ENCODE peak calls at places on chromosomes 16 and 17, in four cellular contexts. Y is mammary epithelial cell, P is neuronal stem cell, W is pancreas. M is an unnamed sample.

GRCh38 chr17:50660042-50660886 is 25.6 kb downstream of the ABCC3 start:
- DNase-seq in W (no peak), Y (no peak), P (no peak), M (no peak)

GRCh38 chr17:16491131-16491702 is 776 bp downstream of the LRRC75A start:
- DNase-seq in P (no peak), Y (no peak), W (no peak), M (no peak)

GRCh38 chr17:48352630-48353029 is 77.4 kb downstream of the SKAP1 start:
- DNase-seq in P (no peak), W (no peak), Y (peak; percentile 32), M (no peak)

GRCh38 chr17:45221081-45221996 is at the start of gene FMNL1:
- DNase-seq in P (no peak), Y (no peak), W (no peak), M (no peak)

GRCh38 chr17:15456972-15457722 is 10.3 kb downstream of the CDRT4 start:
- DNase-seq in Y (no peak), P (no peak), W (no peak), M (no peak)

GRCh38 chr16:58862334-58863024 is 128.4 kb upstream of the GOT2 start:
- DNase-seq in P (no peak), Y (no peak), W (no peak), M (no peak)

GRCh38 chr16:87854053-87854906 is 15.0 kb downstream of the SLC7A5 start:
- DNase-seq in Y (peak; percentile 87), P (no peak), W (no peak), M (peak; percentile 46)

GRCh38 chr17:49108318-49108717 is 24.3 kb upstream of the B4GALNT2 start:
- DNase-seq in P (no peak), Y (peak; percentile 37), W (peak; percentile 20), M (no peak)

GRCh38 chr17:47279062-47279801 is 25.6 kb downstream of the ITGB3 start:
- DNase-seq in Y (peak; percentile 99), W (no peak), P (no peak), M (no peak)

GRCh38 chr17:9237661-9238301 is 216.5 kb downstream of the NTN1 start:
- DNase-seq in Y (no peak), W (no peak), P (peak; percentile 68), M (no peak)

GRCh38 chr17:34665803-34666763 is 86.7 kb downstream of the TMEM132E start:
- DNase-seq in Y (no peak), W (no peak), P (no peak), M (no peak)

GRCh38 chr17:72192409-72193192 is 71.8 kb downstream of the SOX9 start:
- DNase-seq in Y (peak; percentile 72), P (no peak), W (no peak), M (peak; percentile 22)

GRCh38 chr17:17424552-17424951 is 52.2 kb upstream of the MED9 start:
- DNase-seq in P (no peak), Y (no peak), W (no peak), M (no peak)

GRCh38 chr17:81419886-81420768 is 24.9 kb downstream of the BAHCC1 start:
- DNase-seq in P (no peak), Y (no peak), W (no peak), M (no peak)

GRCh38 chr17:72614871-72615626 is 477.4 kb downstream of the SLC39A11 start:
- DNase-seq in Y (peak; percentile 94), P (peak; percentile 18), W (peak; percentile 55), M (peak; percentile 71)

GRCh38 chr16:58614212-58614611 is 15.4 kb downstream of the CNOT1 start:
- DNase-seq in Y (peak; percentile 79), W (no peak), P (no peak), M (no peak)

GRCh38 chr17:81842725-81843504 is 8.1 kb upstream of the PPP1R27 start:
- DNase-seq in Y (peak; percentile 48), P (no peak), W (no peak), M (no peak)

GRCh38 chr16:17566656-17567450 is 96.1 kb upstream of the XYLT1 start:
- DNase-seq in Y (no peak), W (no peak), P (no peak), M (no peak)

GRCh38 chr16:17566075-17566474 is 95.3 kb upstream of the XYLT1 start:
- DNase-seq in P (no peak), W (no peak), Y (peak; percentile 76), M (peak; percentile 52)

GRCh38 chr16:17563340-17563739 is 92.6 kb upstream of the XYLT1 start:
- DNase-seq in P (no peak), Y (no peak), W (no peak), M (no peak)

GRCh38 chr16:17565605-17566004 is 94.8 kb upstream of the XYLT1 start:
- DNase-seq in Y (no peak), W (no peak), P (no peak), M (no peak)

GRCh38 chr16:17564856-17565255 is 94.1 kb upstream of the XYLT1 start:
- DNase-seq in Y (no peak), W (no peak), P (no peak), M (no peak)
- H3K27ac ChIP-seq in Y (no peak overlapping the region), W (no peak overlapping the region), P (no peak overlapping the region), M (no peak overlapping the region)

DNA sequence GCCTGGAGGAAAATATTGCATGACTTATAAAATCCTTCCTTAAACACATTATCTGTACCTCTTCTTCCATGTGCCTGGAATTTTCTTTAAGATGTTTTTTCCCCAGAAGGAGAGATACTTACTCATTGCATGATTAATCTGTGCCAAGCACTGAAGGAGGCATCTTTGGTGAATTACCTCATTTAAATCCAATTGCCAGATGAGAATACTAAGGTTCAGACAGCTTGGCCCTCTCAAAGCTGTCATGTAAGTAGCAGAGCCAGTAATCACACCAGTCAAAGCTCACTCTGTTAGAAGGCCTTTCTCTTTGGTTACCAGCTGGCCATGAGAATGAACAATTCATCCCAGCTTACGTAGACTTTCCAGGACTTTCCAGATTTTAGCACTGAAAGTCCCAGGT is 119.7 kb downstream of the COPRS start:
- DNase-seq in Y (peak; percentile 26), P (no peak), W (no peak), M (no peak)
- H3K27ac ChIP-seq in Y (no peak overlapping the region), P (no peak overlapping the region), W (no peak overlapping the region), M (no peak overlapping the region)

GRCh38 chr16:8915722-8916321 is 33.7 kb downstream of the LITAFD start:
- DNase-seq in P (no peak), W (no peak), Y (no peak), M (no peak)

GRCh38 chr16:8908779-8909468 is 26.8 kb downstream of the LITAFD start:
- DNase-seq in Y (no peak), P (no peak), W (no peak), M (no peak)

GRCh38 chr16:8916541-8917225 is 34.5 kb downstream of the LITAFD start:
- DNase-seq in P (no peak), W (no peak), Y (no peak), M (no peak)

GRCh38 chr16:8914098-8914497 is 31.9 kb downstream of the LITAFD start:
- DNase-seq in Y (no peak), W (no peak), P (no peak), M (no peak)

GRCh38 chr16:8912793-8913192 is 30.6 kb downstream of the LITAFD start:
- DNase-seq in W (no peak), P (no peak), Y (no peak), M (no peak)
- H3K27ac ChIP-seq in W (no peak overlapping the region), P (no peak overlapping the region), Y (no peak overlapping the region), M (no peak overlapping the region)

GRCh38 chr16:15507299-15507958 is 73.0 kb downstream of the BMERB1 start:
- DNase-seq in W (no peak), P (no peak), Y (peak; percentile 5), M (no peak)
- H3K27ac ChIP-seq in W (no peak overlapping the region), P (no peak overlapping the region), Y (no peak overlapping the region), M (no peak overlapping the region)

GRCh38 chr16:72909196-72909595 is 138.7 kb downstream of the ZFHX3 start:
- DNase-seq in W (no peak), P (no peak), Y (no peak), M (no peak)
- H3K27ac ChIP-seq in W (no peak overlapping the region), P (no peak overlapping the region), Y (no peak overlapping the region), M (no peak overlapping the region)

GRCh38 chr17:67602974-67603373 is 114.8 kb upstream of the NOL11 start:
- DNase-seq in Y (peak; percentile 20), P (peak; percentile 27), W (no peak), M (no peak)
- H3K27ac ChIP-seq in Y (no peak overlapping the region), P (no peak overlapping the region), W (no peak overlapping the region), M (no peak overlapping the region)

GRCh38 chr17:64154321-64155089 is 24.6 kb upstream of the ERN1 start:
- DNase-seq in W (no peak), P (no peak), Y (no peak), M (no peak)

GRCh38 chr17:64155090-64155630 is 25.2 kb upstream of the ERN1 start:
- DNase-seq in P (no peak), W (no peak), Y (no peak), M (no peak)

GRCh38 chr17:64155751-64156544 is 26.0 kb upstream of the ERN1 start:
- DNase-seq in Y (peak; percentile 59), P (no peak), W (peak; percentile 76), M (no peak)

GRCh38 chr17:64152428-64153125 is 22.6 kb upstream of the ERN1 start:
- DNase-seq in P (no peak), Y (no peak), W (no peak), M (no peak)

GRCh38 chr17:64153565-64153964 is 23.6 kb upstream of the ERN1 start:
- DNase-seq in Y (no peak), P (no peak), W (no peak), M (no peak)
- H3K27ac ChIP-seq in Y (no peak overlapping the region), P (no peak overlapping the region), W (no peak overlapping the region), M (no peak overlapping the region)

GRCh38 chr16:47888142-47888541 is 267.7 kb downstream of the ABCC12 start:
- DNase-seq in W (no peak), Y (peak; percentile 40), P (no peak), M (no peak)
- H3K27ac ChIP-seq in W (no peak overlapping the region), Y (peak overlapping the region; percentile 66), P (no peak overlapping the region), M (peak overlapping the region; percentile 44)